ENCODE peak calls at places on chromosomes 3 and 15, in ten cellular contexts. One of them, this sample, is unnamed.

GRCh38 chr3:173983353-173983752 is 585.8 kb downstream of the NLGN1 start:
- DNase-seq in stimulated activated CD8-positive, alpha-beta memory T cell treated with anti-CD3 and anti-CD28 coated beads, Interleukin-12 subunit alpha, Interleukin-12 subunit beta, amount 100 ng/mL, for 1 hour: no peak
- DNase-seq in right cardiac atrium: no peak
- DNase-seq in AG04450: no peak
- DNase-seq in ELF-1: peak
- DNase-seq in hypothalamus: no peak
- DNase-seq in left ventricle myocardium superior: no peak
- DNase-seq in NCI-H748 treated with DMSO at 0.1 percent for 48 hours: no peak
- DNase-seq in T-helper 1 cell: no peak
- DNase-seq in T-helper 17 cell: no peak
- DNase-seq in this sample: peak

GRCh38 chr3:107412376-107412775 is 35.1 kb downstream of the CCDC54 start:
- DNase-seq in stimulated activated CD8-positive, alpha-beta memory T cell treated with anti-CD3 and anti-CD28 coated beads, Interleukin-12 subunit alpha, Interleukin-12 subunit beta, amount 100 ng/mL, for 1 hour: no peak
- DNase-seq in right cardiac atrium: no peak
- DNase-seq in AG04450: no peak
- DNase-seq in ELF-1: no peak
- DNase-seq in hypothalamus: no peak
- DNase-seq in left ventricle myocardium superior: no peak
- DNase-seq in NCI-H748 treated with DMSO at 0.1 percent for 48 hours: no peak
- DNase-seq in T-helper 1 cell: no peak
- DNase-seq in T-helper 17 cell: no peak
- DNase-seq in this sample: no peak

GRCh38 chr3:127194601-127195187 is 1.8 kb downstream of the PRR23E start:
- DNase-seq in stimulated activated CD8-positive, alpha-beta memory T cell treated with anti-CD3 and anti-CD28 coated beads, Interleukin-12 subunit alpha, Interleukin-12 subunit beta, amount 100 ng/mL, for 1 hour: no peak
- DNase-seq in right cardiac atrium: no peak
- DNase-seq in AG04450: no peak
- DNase-seq in ELF-1: no peak
- DNase-seq in hypothalamus: no peak
- DNase-seq in left ventricle myocardium superior: no peak
- DNase-seq in NCI-H748 treated with DMSO at 0.1 percent for 48 hours: no peak
- DNase-seq in T-helper 1 cell: no peak
- DNase-seq in T-helper 17 cell: no peak
- DNase-seq in this sample: no peak

GRCh38 chr15:85772668-85773067 is 22.1 kb downstream of the KLHL25 start:
- DNase-seq in stimulated activated CD8-positive, alpha-beta memory T cell treated with anti-CD3 and anti-CD28 coated beads, Interleukin-12 subunit alpha, Interleukin-12 subunit beta, amount 100 ng/mL, for 1 hour: no peak
- DNase-seq in right cardiac atrium: peak
- DNase-seq in AG04450: no peak
- DNase-seq in ELF-1: no peak
- DNase-seq in hypothalamus: no peak
- DNase-seq in left ventricle myocardium superior: peak
- DNase-seq in NCI-H748 treated with DMSO at 0.1 percent for 48 hours: no peak
- DNase-seq in T-helper 1 cell: no peak
- DNase-seq in T-helper 17 cell: no peak
- DNase-seq in this sample: no peak

GRCh38 chr3:15390460-15390859 is 36.9 kb downstream of the METTL6 start:
- DNase-seq in stimulated activated CD8-positive, alpha-beta memory T cell treated with anti-CD3 and anti-CD28 coated beads, Interleukin-12 subunit alpha, Interleukin-12 subunit beta, amount 100 ng/mL, for 1 hour: no peak
- DNase-seq in right cardiac atrium: no peak
- DNase-seq in AG04450: no peak
- DNase-seq in ELF-1: no peak
- DNase-seq in hypothalamus: no peak
- DNase-seq in left ventricle myocardium superior: no peak
- DNase-seq in NCI-H748 treated with DMSO at 0.1 percent for 48 hours: no peak
- DNase-seq in T-helper 1 cell: no peak
- DNase-seq in T-helper 17 cell: no peak
- DNase-seq in this sample: no peak

GRCh38 chr3:152445227-152445626 is 176.5 kb downstream of the MBNL1 start:
- DNase-seq in stimulated activated CD8-positive, alpha-beta memory T cell treated with anti-CD3 and anti-CD28 coated beads, Interleukin-12 subunit alpha, Interleukin-12 subunit beta, amount 100 ng/mL, for 1 hour: no peak
- DNase-seq in right cardiac atrium: no peak
- DNase-seq in AG04450: no peak
- DNase-seq in ELF-1: no peak
- DNase-seq in hypothalamus: no peak
- DNase-seq in left ventricle myocardium superior: no peak
- DNase-seq in NCI-H748 treated with DMSO at 0.1 percent for 48 hours: no peak
- DNase-seq in T-helper 1 cell: no peak
- DNase-seq in T-helper 17 cell: no peak
- DNase-seq in this sample: no peak

GRCh38 chr15:49435201-49435600 is 12.2 kb downstream of the FGF7 start:
- DNase-seq in stimulated activated CD8-positive, alpha-beta memory T cell treated with anti-CD3 and anti-CD28 coated beads, Interleukin-12 subunit alpha, Interleukin-12 subunit beta, amount 100 ng/mL, for 1 hour: no peak
- DNase-seq in right cardiac atrium: no peak
- DNase-seq in AG04450: peak
- DNase-seq in ELF-1: no peak
- DNase-seq in hypothalamus: no peak
- DNase-seq in left ventricle myocardium superior: no peak
- DNase-seq in NCI-H748 treated with DMSO at 0.1 percent for 48 hours: no peak
- DNase-seq in T-helper 1 cell: no peak
- DNase-seq in T-helper 17 cell: no peak
- DNase-seq in this sample: no peak

GRCh38 chr3:113264249-113264648 is 52.9 kb downstream of the BOC start:
- DNase-seq in stimulated activated CD8-positive, alpha-beta memory T cell treated with anti-CD3 and anti-CD28 coated beads, Interleukin-12 subunit alpha, Interleukin-12 subunit beta, amount 100 ng/mL, for 1 hour: no peak
- DNase-seq in right cardiac atrium: no peak
- DNase-seq in AG04450: no peak
- DNase-seq in ELF-1: peak
- DNase-seq in hypothalamus: no peak
- DNase-seq in left ventricle myocardium superior: no peak
- DNase-seq in NCI-H748 treated with DMSO at 0.1 percent for 48 hours: no peak
- DNase-seq in T-helper 1 cell: no peak
- DNase-seq in T-helper 17 cell: no peak
- DNase-seq in this sample: no peak

GRCh38 chr3:187401861-187402260 is 33.7 kb downstream of the RTP4 start:
- DNase-seq in stimulated activated CD8-positive, alpha-beta memory T cell treated with anti-CD3 and anti-CD28 coated beads, Interleukin-12 subunit alpha, Interleukin-12 subunit beta, amount 100 ng/mL, for 1 hour: no peak
- DNase-seq in right cardiac atrium: no peak
- DNase-seq in AG04450: no peak
- DNase-seq in ELF-1: no peak
- DNase-seq in hypothalamus: no peak
- DNase-seq in left ventricle myocardium superior: no peak
- DNase-seq in NCI-H748 treated with DMSO at 0.1 percent for 48 hours: no peak
- DNase-seq in T-helper 1 cell: no peak
- DNase-seq in T-helper 17 cell: no peak
- DNase-seq in this sample: no peak

GRCh38 chr15:61871926-61872522 is 188.2 kb downstream of the VPS13C start:
- DNase-seq in stimulated activated CD8-positive, alpha-beta memory T cell treated with anti-CD3 and anti-CD28 coated beads, Interleukin-12 subunit alpha, Interleukin-12 subunit beta, amount 100 ng/mL, for 1 hour: no peak
- DNase-seq in right cardiac atrium: no peak
- DNase-seq in AG04450: no peak
- DNase-seq in ELF-1: no peak
- DNase-seq in hypothalamus: no peak
- DNase-seq in left ventricle myocardium superior: no peak
- DNase-seq in NCI-H748 treated with DMSO at 0.1 percent for 48 hours: peak
- DNase-seq in T-helper 1 cell: no peak
- DNase-seq in T-helper 17 cell: no peak
- DNase-seq in this sample: no peak

GRCh38 chr15:80260566-80260965 is 8.6 kb upstream of the CTXND1 start:
- DNase-seq in stimulated activated CD8-positive, alpha-beta memory T cell treated with anti-CD3 and anti-CD28 coated beads, Interleukin-12 subunit alpha, Interleukin-12 subunit beta, amount 100 ng/mL, for 1 hour: no peak
- DNase-seq in right cardiac atrium: no peak
- DNase-seq in AG04450: no peak
- DNase-seq in ELF-1: no peak
- DNase-seq in hypothalamus: no peak
- DNase-seq in left ventricle myocardium superior: no peak
- DNase-seq in NCI-H748 treated with DMSO at 0.1 percent for 48 hours: no peak
- DNase-seq in T-helper 1 cell: no peak
- DNase-seq in T-helper 17 cell: no peak
- DNase-seq in this sample: no peak

GRCh38 chr3:193711523-193711963 is 118.5 kb downstream of the OPA1 start:
- DNase-seq in stimulated activated CD8-positive, alpha-beta memory T cell treated with anti-CD3 and anti-CD28 coated beads, Interleukin-12 subunit alpha, Interleukin-12 subunit beta, amount 100 ng/mL, for 1 hour: no peak
- DNase-seq in right cardiac atrium: no peak
- DNase-seq in AG04450: no peak
- DNase-seq in ELF-1: peak
- DNase-seq in hypothalamus: no peak
- DNase-seq in left ventricle myocardium superior: no peak
- DNase-seq in NCI-H748 treated with DMSO at 0.1 percent for 48 hours: no peak
- DNase-seq in T-helper 1 cell: no peak
- DNase-seq in T-helper 17 cell: no peak
- DNase-seq in this sample: no peak

GRCh38 chr3:148911597-148911996 is 46.5 kb downstream of the CPA3 start:
- DNase-seq in stimulated activated CD8-positive, alpha-beta memory T cell treated with anti-CD3 and anti-CD28 coated beads, Interleukin-12 subunit alpha, Interleukin-12 subunit beta, amount 100 ng/mL, for 1 hour: no peak
- DNase-seq in right cardiac atrium: no peak
- DNase-seq in AG04450: no peak
- DNase-seq in ELF-1: no peak
- DNase-seq in hypothalamus: no peak
- DNase-seq in left ventricle myocardium superior: no peak
- DNase-seq in NCI-H748 treated with DMSO at 0.1 percent for 48 hours: no peak
- DNase-seq in T-helper 1 cell: no peak
- DNase-seq in T-helper 17 cell: no peak
- DNase-seq in this sample: no peak

GRCh38 chr15:47184405-47185221 is 532.7 kb upstream of the SEMA6D start:
- DNase-seq in stimulated activated CD8-positive, alpha-beta memory T cell treated with anti-CD3 and anti-CD28 coated beads, Interleukin-12 subunit alpha, Interleukin-12 subunit beta, amount 100 ng/mL, for 1 hour: no peak
- DNase-seq in right cardiac atrium: peak
- DNase-seq in AG04450: no peak
- DNase-seq in ELF-1: peak
- DNase-seq in hypothalamus: no peak
- DNase-seq in left ventricle myocardium superior: peak
- DNase-seq in NCI-H748 treated with DMSO at 0.1 percent for 48 hours: peak
- DNase-seq in T-helper 1 cell: no peak
- DNase-seq in T-helper 17 cell: no peak
- DNase-seq in this sample: peak

GRCh38 chr15:57356636-57357035 is 19.7 kb upstream of the CGNL1 start:
- DNase-seq in stimulated activated CD8-positive, alpha-beta memory T cell treated with anti-CD3 and anti-CD28 coated beads, Interleukin-12 subunit alpha, Interleukin-12 subunit beta, amount 100 ng/mL, for 1 hour: no peak
- DNase-seq in right cardiac atrium: no peak
- DNase-seq in AG04450: no peak
- DNase-seq in ELF-1: peak
- DNase-seq in hypothalamus: no peak
- DNase-seq in left ventricle myocardium superior: no peak
- DNase-seq in NCI-H748 treated with DMSO at 0.1 percent for 48 hours: no peak
- DNase-seq in T-helper 1 cell: no peak
- DNase-seq in T-helper 17 cell: no peak
- DNase-seq in this sample: peak

GRCh38 chr3:188624384-188624783 is 470.4 kb downstream of the LPP start:
- DNase-seq in stimulated activated CD8-positive, alpha-beta memory T cell treated with anti-CD3 and anti-CD28 coated beads, Interleukin-12 subunit alpha, Interleukin-12 subunit beta, amount 100 ng/mL, for 1 hour: no peak
- DNase-seq in right cardiac atrium: no peak
- DNase-seq in AG04450: peak
- DNase-seq in ELF-1: no peak
- DNase-seq in hypothalamus: no peak
- DNase-seq in left ventricle myocardium superior: no peak
- DNase-seq in NCI-H748 treated with DMSO at 0.1 percent for 48 hours: no peak
- DNase-seq in T-helper 1 cell: no peak
- DNase-seq in T-helper 17 cell: no peak
- DNase-seq in this sample: no peak

GRCh38 chr3:37257581-37257980 is 83.2 kb upstream of the LRRFIP2 start:
- DNase-seq in stimulated activated CD8-positive, alpha-beta memory T cell treated with anti-CD3 and anti-CD28 coated beads, Interleukin-12 subunit alpha, Interleukin-12 subunit beta, amount 100 ng/mL, for 1 hour: no peak
- DNase-seq in right cardiac atrium: no peak
- DNase-seq in AG04450: no peak
- DNase-seq in ELF-1: no peak
- DNase-seq in hypothalamus: no peak
- DNase-seq in left ventricle myocardium superior: no peak
- DNase-seq in NCI-H748 treated with DMSO at 0.1 percent for 48 hours: no peak
- DNase-seq in T-helper 1 cell: no peak
- DNase-seq in T-helper 17 cell: no peak
- DNase-seq in this sample: no peak

GRCh38 chr3:32614956-32615355 is 44.3 kb upstream of the DYNC1LI1 start:
- DNase-seq in stimulated activated CD8-positive, alpha-beta memory T cell treated with anti-CD3 and anti-CD28 coated beads, Interleukin-12 subunit alpha, Interleukin-12 subunit beta, amount 100 ng/mL, for 1 hour: no peak
- DNase-seq in right cardiac atrium: no peak
- DNase-seq in AG04450: peak
- DNase-seq in ELF-1: no peak
- DNase-seq in hypothalamus: no peak
- DNase-seq in left ventricle myocardium superior: no peak
- DNase-seq in NCI-H748 treated with DMSO at 0.1 percent for 48 hours: no peak
- DNase-seq in T-helper 1 cell: no peak
- DNase-seq in T-helper 17 cell: no peak
- DNase-seq in this sample: no peak